ENCODE peak calls at places on chromosomes 2 and 18, in six cellular contexts. One of them, this sample, is unnamed.

GRCh38 chr18:69946608-69947155 is 991 bp downstream of the CD226 start:
- DNase-seq in neuronal stem cell: no peak
- DNase-seq in adipocyte: no peak
- DNase-seq in left ventricle myocardium inferior: no peak
- DNase-seq in GM03348: no peak
- DNase-seq in T-helper 2 cell: no peak
- DNase-seq in this sample: no peak

GRCh38 chr2:49616800-49617199 is 462.5 kb upstream of the FSHR start:
- DNase-seq in neuronal stem cell: peak; percentile 36
- DNase-seq in adipocyte: no peak
- DNase-seq in left ventricle myocardium inferior: no peak
- DNase-seq in GM03348: no peak
- DNase-seq in T-helper 2 cell: no peak
- DNase-seq in this sample: peak; percentile 55

GRCh38 chr2:233267516-233268245 is 16.2 kb downstream of the ATG16L1 start:
- DNase-seq in neuronal stem cell: no peak
- DNase-seq in adipocyte: no peak
- DNase-seq in left ventricle myocardium inferior: no peak
- DNase-seq in GM03348: no peak
- DNase-seq in T-helper 2 cell: peak; percentile 42
- DNase-seq in this sample: no peak

GRCh38 chr2:46827274-46827930 is 88.2 kb downstream of the MCFD2 start:
- DNase-seq in neuronal stem cell: no peak
- DNase-seq in adipocyte: no peak
- DNase-seq in left ventricle myocardium inferior: no peak
- DNase-seq in GM03348: peak; percentile 71
- DNase-seq in T-helper 2 cell: no peak
- DNase-seq in this sample: peak; percentile 82

GRCh38 chr2:112170495-112170894 is 32.3 kb downstream of the FBLN7 start:
- DNase-seq in neuronal stem cell: no peak
- DNase-seq in adipocyte: no peak
- DNase-seq in left ventricle myocardium inferior: no peak
- DNase-seq in GM03348: no peak
- DNase-seq in T-helper 2 cell: no peak
- DNase-seq in this sample: no peak

GRCh38 chr2:136175868-136176267 is 57.9 kb upstream of the CXCR4 start:
- DNase-seq in neuronal stem cell: no peak
- DNase-seq in adipocyte: no peak
- DNase-seq in left ventricle myocardium inferior: no peak
- DNase-seq in GM03348: no peak
- DNase-seq in T-helper 2 cell: no peak
- DNase-seq in this sample: no peak

GRCh38 chr2:59076079-59076619 is 835.0 kb upstream of the FANCL start:
- DNase-seq in neuronal stem cell: no peak
- DNase-seq in adipocyte: no peak
- DNase-seq in left ventricle myocardium inferior: no peak
- DNase-seq in GM03348: no peak
- DNase-seq in T-helper 2 cell: no peak
- DNase-seq in this sample: no peak

GRCh38 chr2:60365556-60365955 is 187.9 kb downstream of the BCL11A start:
- DNase-seq in neuronal stem cell: no peak
- DNase-seq in adipocyte: peak; percentile 34
- DNase-seq in left ventricle myocardium inferior: no peak
- DNase-seq in GM03348: peak; percentile 31
- DNase-seq in T-helper 2 cell: no peak
- DNase-seq in this sample: no peak

GRCh38 chr2:112714836-112715631 is 5.8 kb upstream of the NT5DC4 start:
- DNase-seq in neuronal stem cell: no peak
- DNase-seq in adipocyte: peak; percentile 36
- DNase-seq in left ventricle myocardium inferior: no peak
- DNase-seq in GM03348: peak; percentile 26
- DNase-seq in T-helper 2 cell: no peak
- DNase-seq in this sample: no peak

GRCh38 chr2:170711774-170712652 is 3.1 kb upstream of the SP5 start:
- DNase-seq in neuronal stem cell: peak; percentile 36
- DNase-seq in adipocyte: no peak
- DNase-seq in left ventricle myocardium inferior: no peak
- DNase-seq in GM03348: no peak
- DNase-seq in T-helper 2 cell: no peak
- DNase-seq in this sample: peak; percentile 14

GRCh38 chr2:96993367-96993766 is 7.0 kb upstream of the FAM178B start:
- DNase-seq in neuronal stem cell: no peak
- DNase-seq in adipocyte: no peak
- DNase-seq in left ventricle myocardium inferior: no peak
- DNase-seq in GM03348: no peak
- DNase-seq in T-helper 2 cell: no peak
- DNase-seq in this sample: no peak

GRCh38 chr2:1584691-1585485 is 159.4 kb downstream of the PXDN start:
- DNase-seq in neuronal stem cell: no peak
- DNase-seq in adipocyte: no peak
- DNase-seq in left ventricle myocardium inferior: no peak
- DNase-seq in GM03348: no peak
- DNase-seq in T-helper 2 cell: no peak
- DNase-seq in this sample: peak; percentile 14

GRCh38 chr18:40109251-40110049 is 1845.6 kb upstream of the PIK3C3 start:
- DNase-seq in neuronal stem cell: no peak
- DNase-seq in adipocyte: no peak
- DNase-seq in left ventricle myocardium inferior: no peak
- DNase-seq in GM03348: no peak
- DNase-seq in T-helper 2 cell: no peak
- DNase-seq in this sample: no peak

GRCh38 chr18:56861244-56861643 is 210.1 kb downstream of the WDR7 start:
- DNase-seq in neuronal stem cell: no peak
- DNase-seq in adipocyte: no peak
- DNase-seq in left ventricle myocardium inferior: no peak
- DNase-seq in GM03348: no peak
- DNase-seq in T-helper 2 cell: no peak
- DNase-seq in this sample: no peak

GRCh38 chr2:10124538-10125045 is 2.1 kb downstream of the RRM2 start:
- DNase-seq in neuronal stem cell: peak; percentile 60
- DNase-seq in adipocyte: peak; percentile 90
- DNase-seq in left ventricle myocardium inferior: no peak
- DNase-seq in GM03348: peak; percentile 55
- DNase-seq in T-helper 2 cell: no peak
- DNase-seq in this sample: peak; percentile 85

GRCh38 chr18:23133860-23134779 is 1.2 kb upstream of the CABLES1 start:
- DNase-seq in neuronal stem cell: no peak
- DNase-seq in adipocyte: no peak
- DNase-seq in left ventricle myocardium inferior: no peak
- DNase-seq in GM03348: no peak
- DNase-seq in T-helper 2 cell: no peak
- DNase-seq in this sample: peak; percentile 52

GRCh38 chr2:56448403-56448998 is 264.7 kb downstream of the CCDC85A start:
- DNase-seq in neuronal stem cell: no peak
- DNase-seq in adipocyte: peak; percentile 36
- DNase-seq in left ventricle myocardium inferior: no peak
- DNase-seq in GM03348: peak; percentile 19
- DNase-seq in T-helper 2 cell: no peak
- DNase-seq in this sample: no peak

GRCh38 chr18:22457552-22457951 is 39.8 kb upstream of the CTAGE1 start:
- DNase-seq in neuronal stem cell: no peak
- DNase-seq in adipocyte: no peak
- DNase-seq in left ventricle myocardium inferior: no peak
- DNase-seq in GM03348: no peak
- DNase-seq in T-helper 2 cell: no peak
- DNase-seq in this sample: no peak

GRCh38 chr18:65659912-65660311 is 90.9 kb upstream of the CDH7 start:
- DNase-seq in neuronal stem cell: no peak
- DNase-seq in adipocyte: no peak
- DNase-seq in left ventricle myocardium inferior: no peak
- DNase-seq in GM03348: no peak
- DNase-seq in T-helper 2 cell: no peak
- DNase-seq in this sample: no peak

GRCh38 chr18:68484241-68484640 is 230.7 kb downstream of the TMX3 start:
- DNase-seq in neuronal stem cell: no peak
- DNase-seq in adipocyte: no peak
- DNase-seq in left ventricle myocardium inferior: no peak
- DNase-seq in GM03348: no peak
- DNase-seq in T-helper 2 cell: no peak
- DNase-seq in this sample: no peak

GRCh38 chr2:201798252-201798918 is 8.0 kb upstream of the CDK15 start:
- DNase-seq in neuronal stem cell: no peak
- DNase-seq in adipocyte: peak; percentile 85
- DNase-seq in left ventricle myocardium inferior: no peak
- DNase-seq in GM03348: peak; percentile 44
- DNase-seq in T-helper 2 cell: no peak
- DNase-seq in this sample: peak; percentile 37

GRCh38 chr2:111622859-111623258 is 261.1 kb downstream of the ANAPC1 start:
- DNase-seq in neuronal stem cell: no peak
- DNase-seq in adipocyte: no peak
- DNase-seq in left ventricle myocardium inferior: no peak
- DNase-seq in GM03348: peak; percentile 13
- DNase-seq in T-helper 2 cell: no peak
- DNase-seq in this sample: no peak

GRCh38 chr2:174246944-174247381 is 1.4 kb downstream of the OLA1 start:
- DNase-seq in neuronal stem cell: no peak
- DNase-seq in adipocyte: no peak
- DNase-seq in left ventricle myocardium inferior: no peak
- DNase-seq in GM03348: no peak
- DNase-seq in T-helper 2 cell: no peak
- DNase-seq in this sample: no peak

GRCh38 chr2:145524836-145525235 is 1004.9 kb upstream of the ZEB2 start:
- DNase-seq in neuronal stem cell: no peak
- DNase-seq in adipocyte: peak; percentile 3
- DNase-seq in left ventricle myocardium inferior: no peak
- DNase-seq in GM03348: no peak
- DNase-seq in T-helper 2 cell: no peak
- DNase-seq in this sample: no peak

GRCh38 chr2:54497738-54498680 is 41.9 kb downstream of the SPTBN1 start:
- DNase-seq in neuronal stem cell: no peak
- DNase-seq in adipocyte: no peak
- DNase-seq in left ventricle myocardium inferior: no peak
- DNase-seq in GM03348: peak; percentile 23
- DNase-seq in T-helper 2 cell: no peak
- DNase-seq in this sample: peak; percentile 40

GRCh38 chr2:215571693-215572092 is 135.8 kb upstream of the FN1 start:
- DNase-seq in neuronal stem cell: no peak
- DNase-seq in adipocyte: no peak
- DNase-seq in left ventricle myocardium inferior: no peak
- DNase-seq in GM03348: no peak
- DNase-seq in T-helper 2 cell: no peak
- DNase-seq in this sample: no peak

GRCh38 chr2:126244937-126245336 is 411.0 kb upstream of the GYPC start:
- DNase-seq in neuronal stem cell: peak; percentile 41
- DNase-seq in adipocyte: peak; percentile 0
- DNase-seq in left ventricle myocardium inferior: no peak
- DNase-seq in GM03348: no peak
- DNase-seq in T-helper 2 cell: no peak
- DNase-seq in this sample: peak; percentile 74

GRCh38 chr2:95231723-95232122 is 24.4 kb downstream of the ZNF892 start:
- DNase-seq in neuronal stem cell: peak; percentile 65
- DNase-seq in adipocyte: peak; percentile 77
- DNase-seq in left ventricle myocardium inferior: peak; percentile 17
- DNase-seq in GM03348: peak; percentile 73
- DNase-seq in T-helper 2 cell: no peak
- DNase-seq in this sample: peak; percentile 93

GRCh38 chr2:228329279-228329678 is 147.8 kb upstream of the SPHKAP start:
- DNase-seq in neuronal stem cell: no peak
- DNase-seq in adipocyte: no peak
- DNase-seq in left ventricle myocardium inferior: no peak
- DNase-seq in GM03348: no peak
- DNase-seq in T-helper 2 cell: no peak
- DNase-seq in this sample: no peak

GRCh38 chr2:159209341-159210306 is 76.9 kb downstream of the WDSUB1 start:
- DNase-seq in neuronal stem cell: no peak
- DNase-seq in adipocyte: no peak
- DNase-seq in left ventricle myocardium inferior: no peak
- DNase-seq in GM03348: no peak
- DNase-seq in T-helper 2 cell: no peak
- DNase-seq in this sample: no peak

GRCh38 chr18:57359433-57359832 is 7.1 kb downstream of the ST8SIA3 start:
- DNase-seq in neuronal stem cell: no peak
- DNase-seq in adipocyte: no peak
- DNase-seq in left ventricle myocardium inferior: no peak
- DNase-seq in GM03348: no peak
- DNase-seq in T-helper 2 cell: no peak
- DNase-seq in this sample: no peak

GRCh38 chr2:84970266-84970955 is 550 bp upstream of the KCMF1 start:
- DNase-seq in neuronal stem cell: no peak
- DNase-seq in adipocyte: peak; percentile 69
- DNase-seq in left ventricle myocardium inferior: peak; percentile 64
- DNase-seq in GM03348: peak; percentile 81
- DNase-seq in T-helper 2 cell: peak; percentile 29
- DNase-seq in this sample: peak; percentile 81

GRCh38 chr2:141021109-141021508 is 1109.7 kb downstream of the LRP1B start:
- DNase-seq in neuronal stem cell: no peak
- DNase-seq in adipocyte: peak; percentile 67
- DNase-seq in left ventricle myocardium inferior: no peak
- DNase-seq in GM03348: peak; percentile 28
- DNase-seq in T-helper 2 cell: no peak
- DNase-seq in this sample: no peak

GRCh38 chr2:64904405-64905329 is 84.5 kb upstream of the SLC1A4 start:
- DNase-seq in neuronal stem cell: no peak
- DNase-seq in adipocyte: no peak
- DNase-seq in left ventricle myocardium inferior: no peak
- DNase-seq in GM03348: no peak
- DNase-seq in T-helper 2 cell: no peak
- DNase-seq in this sample: peak; percentile 86

GRCh38 chr2:55019547-55020258 is 30.5 kb downstream of the RTN4 start:
- DNase-seq in neuronal stem cell: no peak
- DNase-seq in adipocyte: no peak
- DNase-seq in left ventricle myocardium inferior: no peak
- DNase-seq in GM03348: no peak
- DNase-seq in T-helper 2 cell: no peak
- DNase-seq in this sample: peak; percentile 84